ENCODE peak calls at places on chromosomes 3 and 15, in eight cellular contexts. Y is GM13976, O is GM13977, Q is astrocyte of the cerebellum, M is glutamatergic neuron, C is psoas muscle, F is gastrocnemius medialis, U is fibroblast of lung. H is an unnamed sample.

GRCh38 chr3:172522871-172523818 is at the start of gene TNFSF10:
- DNase-seq in Y (peak), O (peak), Q (no peak), M (no peak), C (peak), F (peak), U (peak), H (no peak)

GRCh38 chr3:180770639-180771038 is 91.3 kb upstream of the CCDC39 start:
- DNase-seq in Y (no peak), O (no peak), Q (no peak), M (no peak), C (no peak), F (no peak), U (no peak), H (no peak)

GRCh38 chr3:128278130-128278529 is 124.8 kb downstream of the EEFSEC start:
- DNase-seq in Y (no peak), O (no peak), Q (no peak), M (no peak), C (no peak), F (no peak), U (no peak), H (no peak)

GRCh38 chr3:184231671-184232070 is 2.3 kb downstream of the VWA5B2 start:
- DNase-seq in Y (no peak), O (peak), Q (no peak), M (no peak), C (no peak), F (no peak), U (peak), H (no peak)

GRCh38 chr3:157572559-157573270 is 69.5 kb upstream of the VEPH1 start:
- DNase-seq in Y (peak), O (peak), Q (peak), M (no peak), C (no peak), F (no peak), U (peak), H (no peak)

GRCh38 chr3:150449169-150449721 is 41.1 kb downstream of the TSC22D2 start:
- DNase-seq in Y (no peak), O (no peak), Q (peak), M (no peak), C (no peak), F (no peak), U (peak), H (no peak)

GRCh38 chr15:74835312-74835823 is 7.6 kb downstream of the ULK3 start:
- DNase-seq in Y (peak), O (peak), Q (no peak), M (peak), C (peak), F (peak), U (peak), H (no peak)

GRCh38 chr3:127044996-127045395 is 62.1 kb downstream of the PLXNA1 start:
- DNase-seq in Y (no peak), O (no peak), Q (no peak), M (no peak), C (peak), F (peak), U (no peak), H (no peak)

GRCh38 chr15:35358824-35359223 is 187.1 kb downstream of the DPH6 start:
- DNase-seq in Y (no peak), O (no peak), Q (no peak), M (no peak), C (no peak), F (no peak), U (no peak), H (no peak)

GRCh38 chr15:56629133-56629532 is 104.2 kb downstream of the ZNF280D start:
- DNase-seq in Y (no peak), O (no peak), Q (no peak), M (no peak), C (no peak), F (no peak), U (peak), H (no peak)

GRCh38 chr3:181317521-181317920 is 328.0 kb upstream of the DNAJC19 start:
- DNase-seq in Y (no peak), O (no peak), Q (no peak), M (peak), C (no peak), F (no peak), U (no peak), H (no peak)

GRCh38 chr3:14574183-14574582 is 34.0 kb upstream of the GRIP2 start:
- DNase-seq in Y (no peak), O (no peak), Q (no peak), M (no peak), C (no peak), F (no peak), U (no peak), H (no peak)

GRCh38 chr3:14581334-14582072 is 41.4 kb upstream of the GRIP2 start:
- DNase-seq in Y (no peak), O (no peak), Q (no peak), M (no peak), C (no peak), F (peak), U (no peak), H (no peak)

GRCh38 chr3:14573706-14574105 is 33.6 kb upstream of the GRIP2 start:
- DNase-seq in Y (no peak), O (no peak), Q (no peak), M (no peak), C (no peak), F (no peak), U (no peak), H (no peak)

GRCh38 chr3:14576163-14576562 is 36.0 kb upstream of the GRIP2 start:
- DNase-seq in Y (no peak), O (no peak), Q (no peak), M (no peak), C (no peak), F (no peak), U (no peak), H (no peak)

GRCh38 chr3:14577897-14578296 is 37.8 kb upstream of the GRIP2 start:
- DNase-seq in Y (no peak), O (no peak), Q (no peak), M (no peak), C (no peak), F (no peak), U (no peak), H (no peak)
- TF ChIP-seq CTCF in Y (no peak), O (no peak), Q (no peak), M (no peak), C (no peak), F (no peak), U (no peak), H (no peak)

GRCh38 chr3:81086348-81086747 is 675.1 kb downstream of the GBE1 start:
- DNase-seq in Y (no peak), O (no peak), Q (no peak), M (no peak), C (no peak), F (no peak), U (no peak), H (no peak)

DNA sequence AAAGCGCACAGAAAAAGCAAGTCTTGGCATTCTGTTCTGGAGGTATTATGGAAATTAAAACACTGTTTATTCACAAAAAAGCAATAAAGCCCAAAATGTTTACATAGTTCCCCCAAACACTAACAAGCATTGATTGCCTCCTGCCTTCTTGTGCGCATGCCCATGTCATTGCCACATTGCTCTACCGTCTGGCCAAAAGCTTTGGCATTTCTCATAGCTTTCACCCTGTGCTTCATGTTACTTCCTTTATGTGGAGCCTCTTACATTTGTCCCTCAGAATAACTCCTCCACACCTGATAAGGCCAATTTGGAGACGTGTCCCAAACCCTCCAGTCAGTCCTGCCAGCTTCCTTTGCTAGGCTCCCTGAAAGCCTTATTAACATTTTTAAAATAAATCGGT is 680.8 kb downstream of the GBE1 start:
- DNase-seq in Y (no peak), O (no peak), Q (no peak), M (no peak), C (no peak), F (no peak), U (no peak), H (no peak)
- TF ChIP-seq CTCF in Y (no peak), O (no peak), Q (no peak), M (no peak), C (no peak), F (no peak), U (no peak), H (no peak)

DNA sequence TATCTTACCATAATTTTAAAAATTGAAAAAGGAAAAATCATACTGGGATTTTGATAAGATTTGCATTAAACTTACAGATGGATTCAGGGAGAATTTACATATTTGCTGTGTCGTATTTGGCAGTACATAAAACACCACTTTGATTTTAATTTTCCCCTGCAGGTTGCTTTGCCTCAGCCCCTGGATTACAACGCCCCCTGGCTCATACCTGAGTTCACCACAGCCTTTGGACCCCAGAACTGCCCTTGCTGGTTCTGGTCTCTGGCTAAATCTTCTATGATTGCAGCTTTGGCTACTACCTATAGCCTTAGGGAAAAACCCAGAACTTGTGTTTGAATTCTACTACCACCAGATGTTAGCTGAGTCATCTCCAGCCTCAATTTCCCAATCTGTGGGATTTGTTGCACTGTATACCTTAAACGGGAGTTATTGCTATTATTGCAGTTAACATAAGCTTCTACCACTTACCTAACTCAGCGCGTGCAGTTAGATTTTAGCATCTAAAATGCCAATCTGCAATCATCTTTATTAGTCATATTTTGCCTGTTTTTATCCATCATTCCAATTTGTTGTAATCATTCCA is 315.7 kb upstream of the GADL1 start:
- DNase-seq in Y (no peak), O (no peak), Q (no peak), M (no peak), C (no peak), F (no peak), U (no peak), H (no peak)
- TF ChIP-seq CTCF in Y (no peak), O (peak), Q (peak), M (no peak), C (no peak), F (no peak), U (peak), H (peak)

DNA sequence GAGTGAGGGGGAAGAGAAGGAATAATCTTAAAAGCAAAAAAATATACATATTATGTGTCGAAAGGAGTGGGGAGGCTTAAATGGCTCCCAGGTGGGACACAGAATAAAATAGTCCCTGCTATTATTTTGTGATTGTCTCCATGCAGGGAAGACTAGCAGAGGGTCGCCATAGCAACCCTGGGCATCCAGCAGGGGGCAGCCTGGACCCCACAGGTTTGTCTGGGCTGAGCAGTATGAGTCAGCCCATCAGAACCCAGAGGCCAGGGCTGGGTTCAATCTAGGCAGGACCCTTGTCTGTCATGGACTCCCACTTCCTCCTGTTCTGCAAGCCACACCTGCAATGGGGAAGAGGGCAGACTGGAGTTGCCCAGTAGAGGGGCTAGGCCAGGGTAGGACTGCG is 17.6 kb upstream of the LINGO1 start:
- DNase-seq in Y (no peak), O (no peak), Q (no peak), M (peak), C (no peak), F (no peak), U (no peak), H (no peak)
- TF ChIP-seq CTCF in Y (no peak), O (peak), Q (peak), M (peak), C (no peak), F (no peak), U (peak), H (peak)

DNA sequence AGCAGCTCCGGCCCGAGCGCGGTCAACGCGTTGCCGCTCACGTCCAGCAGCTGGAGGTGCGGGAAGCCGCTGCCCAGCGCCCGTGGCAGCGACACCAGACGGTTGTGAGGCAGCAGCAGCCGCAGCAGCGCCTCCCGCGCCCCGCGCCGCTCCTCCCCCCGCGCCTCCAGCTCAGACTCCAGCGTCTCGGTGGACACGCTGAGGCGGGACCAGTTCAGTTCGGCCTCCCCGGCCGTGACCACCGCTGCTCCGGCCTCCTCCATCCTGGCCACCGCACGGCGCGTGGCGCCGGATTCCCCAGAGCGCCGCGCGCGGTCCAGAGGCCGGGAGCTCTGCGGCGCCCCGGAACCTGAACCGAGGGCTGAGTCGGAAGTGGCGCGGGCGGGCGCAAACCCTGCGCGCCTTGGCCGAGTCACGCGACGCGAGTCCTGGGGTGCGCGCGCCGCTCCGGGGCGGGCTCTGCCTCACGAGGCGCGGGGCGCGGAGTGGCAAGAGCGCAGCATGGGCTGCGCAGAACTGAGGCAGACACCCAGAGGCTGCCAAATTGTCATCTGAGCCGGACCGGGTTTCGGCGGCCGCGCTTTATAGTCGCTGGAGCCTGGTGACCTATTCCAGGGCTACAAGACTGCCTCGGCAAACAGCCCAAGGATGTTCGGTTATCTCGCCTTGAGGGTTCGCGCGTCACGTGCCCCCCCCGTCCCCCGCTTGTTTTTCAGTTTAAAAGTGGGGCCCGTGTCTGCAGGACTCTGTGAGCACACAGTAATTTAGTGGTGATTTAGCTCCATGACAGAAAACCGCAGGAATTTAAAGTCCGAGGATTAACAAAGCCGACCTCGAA is at the start of gene LRRC58:
- DNase-seq in Y (peak), O (peak), Q (peak), M (peak), C (peak), F (peak), U (peak), H (peak)
- TF ChIP-seq CTCF in Y (peak), O (peak), Q (peak), M (peak), C (peak), F (no peak), U (peak), H (peak)

GRCh38 chr3:179750720-179751328 is 98.0 kb downstream of the USP13 start:
- DNase-seq in Y (no peak), O (no peak), Q (peak), M (peak), C (no peak), F (no peak), U (peak), H (no peak)
- TF ChIP-seq CTCF in Y (peak), O (peak), Q (peak), M (peak), C (peak), F (no peak), U (peak), H (peak)

H was measured in AG09319.